ENCODE peak calls at places on chromosome 3, in four cellular contexts. One of them, this sample, is unnamed.

GRCh38 chr3:171116365-171116764 is 89.8 kb upstream of the SLC2A2 start:
- DNase-seq in activated gamma-delta T cell treated with Interleukin-2 at 50 U/mL for 16 hours: no peak
- DNase-seq in AG09319: no peak
- DNase-seq in ovary: no peak
- DNase-seq in this sample: no peak

GRCh38 chr3:36827133-36827532 is 62.8 kb upstream of the DCLK3 start:
- DNase-seq in ovary: no peak
- DNase-seq in AG09319: no peak
- DNase-seq in activated gamma-delta T cell treated with Interleukin-2 at 50 U/mL for 16 hours: no peak
- DNase-seq in this sample: no peak

GRCh38 chr3:17798000-17798399 is 55.6 kb upstream of the TBC1D5 start:
- DNase-seq in AG09319: no peak
- DNase-seq in ovary: no peak
- DNase-seq in activated gamma-delta T cell treated with Interleukin-2 at 50 U/mL for 16 hours: no peak
- DNase-seq in this sample: no peak

GRCh38 chr3:151599103-151599672 is 134.5 kb upstream of the AADACL2 start:
- DNase-seq in ovary: no peak
- DNase-seq in activated gamma-delta T cell treated with Interleukin-2 at 50 U/mL for 16 hours: no peak
- DNase-seq in AG09319: no peak
- DNase-seq in this sample: no peak

GRCh38 chr3:122948398-122948797 is 79.2 kb downstream of the SEMA5B start:
- DNase-seq in activated gamma-delta T cell treated with Interleukin-2 at 50 U/mL for 16 hours: no peak
- DNase-seq in AG09319: no peak
- DNase-seq in ovary: no peak
- DNase-seq in this sample: no peak

GRCh38 chr3:98027084-98027445 is 8.1 kb downstream of the GABRR3 start:
- DNase-seq in activated gamma-delta T cell treated with Interleukin-2 at 50 U/mL for 16 hours: no peak
- DNase-seq in AG09319: no peak
- DNase-seq in ovary: no peak
- DNase-seq in this sample: no peak

GRCh38 chr3:37952564-37952963 is 38.0 kb upstream of the VILL start:
- DNase-seq in activated gamma-delta T cell treated with Interleukin-2 at 50 U/mL for 16 hours: no peak
- DNase-seq in AG09319: no peak
- DNase-seq in ovary: no peak
- DNase-seq in this sample: no peak

GRCh38 chr3:71973337-71974030 is 188.5 kb upstream of the PROK2 start:
- DNase-seq in AG09319: no peak
- DNase-seq in ovary: no peak
- DNase-seq in activated gamma-delta T cell treated with Interleukin-2 at 50 U/mL for 16 hours: no peak
- DNase-seq in this sample: peak

GRCh38 chr3:141091416-141091815 is 40.3 kb downstream of the SPSB4 start:
- DNase-seq in activated gamma-delta T cell treated with Interleukin-2 at 50 U/mL for 16 hours: no peak
- DNase-seq in AG09319: no peak
- DNase-seq in ovary: no peak
- DNase-seq in this sample: no peak

GRCh38 chr3:42736081-42736480 is 33.5 kb upstream of the HHATL start:
- DNase-seq in ovary: no peak
- DNase-seq in activated gamma-delta T cell treated with Interleukin-2 at 50 U/mL for 16 hours: no peak
- DNase-seq in AG09319: no peak
- DNase-seq in this sample: no peak

GRCh38 chr3:197381371-197381770 is 83.0 kb upstream of the DLG1 start:
- DNase-seq in AG09319: no peak
- DNase-seq in ovary: no peak
- DNase-seq in activated gamma-delta T cell treated with Interleukin-2 at 50 U/mL for 16 hours: no peak
- DNase-seq in this sample: no peak

GRCh38 chr3:120172070-120172469 is 77.8 kb upstream of the GSK3B start:
- DNase-seq in activated gamma-delta T cell treated with Interleukin-2 at 50 U/mL for 16 hours: no peak
- DNase-seq in AG09319: no peak
- DNase-seq in ovary: no peak
- DNase-seq in this sample: no peak

GRCh38 chr3:85710490-85710889 is 751.7 kb downstream of the CADM2 start:
- DNase-seq in ovary: no peak
- DNase-seq in AG09319: no peak
- DNase-seq in activated gamma-delta T cell treated with Interleukin-2 at 50 U/mL for 16 hours: no peak
- DNase-seq in this sample: no peak

GRCh38 chr3:179436517-179436916 is 14.8 kb downstream of the GNB4 start:
- DNase-seq in AG09319: no peak
- DNase-seq in activated gamma-delta T cell treated with Interleukin-2 at 50 U/mL for 16 hours: no peak
- DNase-seq in ovary: no peak
- DNase-seq in this sample: no peak

GRCh38 chr3:112092439-112093179 is 6.4 kb downstream of the C3orf52 start:
- DNase-seq in ovary: no peak
- DNase-seq in activated gamma-delta T cell treated with Interleukin-2 at 50 U/mL for 16 hours: no peak
- DNase-seq in AG09319: no peak
- DNase-seq in this sample: peak

GRCh38 chr3:126501054-126501453 is 16.5 kb downstream of the UROC1 start:
- DNase-seq in activated gamma-delta T cell treated with Interleukin-2 at 50 U/mL for 16 hours: no peak
- DNase-seq in ovary: no peak
- DNase-seq in AG09319: no peak
- DNase-seq in this sample: no peak